ENCODE peak calls at places on chromosomes 1 and 21, in five cellular contexts. O is cardiac fibroblast, F is foreskin keratinocyte, D is progenitor cell of endocrine pancreas, J is right atrium auricular region. E is an unnamed sample.

GRCh38 chr21:45444385-45444784 is 39.4 kb downstream of the COL18A1 start:
- DNase-seq in J (no peak), O (no peak), F (no peak), D (no peak), E (no peak)

GRCh38 chr1:1019122-1019999 is 559 bp upstream of the AGRN start:
- DNase-seq in O (peak; percentile 80), D (peak; percentile 84), J (peak; percentile 75), F (no peak), E (peak; percentile 86)

GRCh38 chr1:86018311-86018923 is 138.2 kb downstream of the COL24A1 start:
- DNase-seq in J (no peak), O (peak; percentile 51), D (no peak), F (peak; percentile 3), E (peak; percentile 25)

GRCh38 chr1:16375521-16376359 is 8.7 kb downstream of the SZRD1 start:
- DNase-seq in J (no peak), D (no peak), O (peak; percentile 85), F (no peak), E (no peak)

GRCh38 chr1:9726905-9727595 is 75.5 kb downstream of the PIK3CD start:
- DNase-seq in D (no peak), F (no peak), J (no peak), O (no peak), E (no peak)

GRCh38 chr21:34800797-34801518 is 132.2 kb downstream of the CLIC6 start:
- DNase-seq in J (no peak), F (peak; percentile 58), D (no peak), O (peak; percentile 51), E (no peak)

GRCh38 chr1:39427369-39427768 is 64.1 kb upstream of the BMP8A start:
- DNase-seq in J (no peak), O (no peak), D (no peak), F (no peak), E (no peak)

GRCh38 chr1:147539122-147539575 is 2.2 kb upstream of the BCL9 start:
- DNase-seq in F (peak; percentile 9), D (no peak), O (peak; percentile 96), J (peak; percentile 62), E (no peak)

GRCh38 chr1:224454337-224455055 is 19.9 kb upstream of the WDR26 start:
- DNase-seq in O (no peak), J (no peak), F (peak; percentile 80), D (no peak), E (no peak)

GRCh38 chr1:209900734-209901133 is 37.3 kb upstream of the SYT14 start:
- DNase-seq in J (no peak), D (no peak), O (peak; percentile 66), F (peak; percentile 76), E (no peak)

GRCh38 chr1:216566809-216567208 is 143.6 kb upstream of the USH2A start:
- DNase-seq in J (no peak), O (peak; percentile 58), F (no peak), D (no peak), E (no peak)

GRCh38 chr21:37166733-37167132 is 93.7 kb downstream of the TTC3 start:
- DNase-seq in F (no peak), O (no peak), D (no peak), J (no peak), E (no peak)

GRCh38 chr1:152394151-152394550 is 19.9 kb downstream of the CRNN start:
- DNase-seq in O (no peak), D (no peak), F (no peak), J (no peak), E (no peak)

GRCh38 chr21:43881283-43881682 is 16.3 kb downstream of the AGPAT3 start:
- DNase-seq in F (no peak), D (no peak), J (no peak), O (no peak), E (no peak)

GRCh38 chr1:160163612-160164011 is 12.2 kb downstream of the ATP1A4 start:
- DNase-seq in O (peak; percentile 22), J (no peak), D (no peak), F (no peak), E (no peak)

GRCh38 chr1:27292111-27292510 is 29.9 kb upstream of the TMEM222 start:
- DNase-seq in F (peak; percentile 2), O (peak; percentile 54), D (no peak), J (peak; percentile 30), E (no peak)

GRCh38 chr1:25193151-25193742 is 39.1 kb downstream of the SYF2 start:
- DNase-seq in O (no peak), F (no peak), D (no peak), J (no peak), E (no peak)

GRCh38 chr1:197958861-197959260 is 41.7 kb downstream of the LHX9 start:
- DNase-seq in J (no peak), D (no peak), F (no peak), O (no peak), E (no peak)

GRCh38 chr1:187762109-187762508 is 933.4 kb downstream of the PLA2G4A start:
- DNase-seq in O (no peak), D (no peak), J (no peak), F (no peak), E (peak; percentile 3)

GRCh38 chr1:10610901-10611600 is 136.3 kb downstream of the PEX14 start:
- DNase-seq in J (no peak), O (peak; percentile 39), D (no peak), F (no peak), E (no peak)

GRCh38 chr1:173451981-173452380 is 25.2 kb upstream of the PRDX6 start:
- DNase-seq in F (no peak), D (no peak), O (peak; percentile 23), J (no peak), E (no peak)

GRCh38 chr1:34037109-34037508 is 127.9 kb downstream of the CSMD2 start:
- DNase-seq in J (no peak), O (no peak), D (no peak), F (no peak), E (no peak)

GRCh38 chr1:18606443-18607288 is 24.0 kb upstream of the PAX7 start:
- DNase-seq in D (no peak), F (no peak), J (no peak), O (no peak), E (no peak)

GRCh38 chr1:20494609-20495311 is 8.8 kb upstream of the CAMK2N1 start:
- DNase-seq in D (no peak), O (peak; percentile 97), F (peak; percentile 85), J (no peak), E (no peak)

GRCh38 chr1:239262538-239262937 is 123.8 kb upstream of the CHRM3 start:
- DNase-seq in F (no peak), J (no peak), O (no peak), D (no peak), E (no peak)

GRCh38 chr21:34933609-34934345 is 115.3 kb downstream of the RUNX1 start:
- DNase-seq in D (no peak), J (no peak), F (no peak), O (no peak), E (no peak)

GRCh38 chr1:7727816-7728477 is 43.1 kb upstream of the VAMP3 start:
- DNase-seq in J (no peak), D (no peak), F (no peak), O (no peak), E (no peak)

GRCh38 chr21:38917045-38917774 is 111.5 kb downstream of the ETS2 start:
- DNase-seq in F (no peak), J (no peak), D (no peak), O (no peak), E (no peak)

GRCh38 chr1:33641099-33641830 is 168.8 kb downstream of the ZSCAN20 start:
- DNase-seq in O (peak; percentile 17), F (no peak), J (no peak), D (no peak), E (peak; percentile 13)

DNA sequence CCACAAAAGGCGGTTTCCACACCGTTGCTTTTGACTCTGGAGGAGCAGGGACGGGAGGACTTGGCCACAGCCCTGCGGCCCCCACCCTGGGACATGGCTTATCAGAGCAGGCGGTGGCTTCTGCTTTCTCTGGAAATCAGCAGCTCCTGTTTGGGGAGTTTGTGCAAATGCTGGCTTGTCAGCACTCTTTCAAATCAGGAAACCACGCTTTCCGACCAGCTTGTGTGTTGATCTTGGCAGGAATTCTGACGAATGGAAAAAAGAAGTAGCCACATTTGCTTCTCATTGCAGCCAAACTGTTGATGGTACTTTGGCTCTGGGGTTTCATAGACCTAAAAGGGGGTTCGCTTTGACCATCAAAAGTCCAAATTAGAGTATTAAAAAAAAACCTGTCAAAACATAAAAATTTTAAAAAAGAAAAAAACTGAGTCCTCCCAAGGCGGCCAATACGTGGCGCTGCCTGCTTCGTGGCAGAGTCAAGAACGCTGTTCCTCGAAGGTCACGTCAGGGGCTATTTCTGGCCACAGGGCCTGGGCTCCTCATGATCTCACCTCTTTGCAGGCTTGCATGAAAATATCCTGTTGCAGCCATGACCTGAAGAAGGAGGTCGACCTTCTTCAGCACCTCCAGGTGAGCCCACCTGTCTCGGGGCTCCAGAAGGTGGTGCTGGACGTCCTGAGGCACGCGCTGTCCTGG is 80.8 kb upstream of the EFHD2 start:
- DNase-seq in J (peak; percentile 81), O (peak; percentile 74), D (no peak), F (no peak), E (no peak)
- TF ChIP-seq CTCF in J (peak; percentile 78), O (peak; percentile 55), D (no peak), F (no peak), E (no peak)

GRCh38 chr1:218361298-218362065 is 16.3 kb downstream of the TGFB2 start:
- DNase-seq in J (no peak), F (no peak), D (no peak), O (peak; percentile 81), E (no peak)
- TF ChIP-seq CTCF in J (peak; percentile 61), F (peak; percentile 75), D (peak; percentile 66), O (peak; percentile 66), E (peak; percentile 59)

DNA sequence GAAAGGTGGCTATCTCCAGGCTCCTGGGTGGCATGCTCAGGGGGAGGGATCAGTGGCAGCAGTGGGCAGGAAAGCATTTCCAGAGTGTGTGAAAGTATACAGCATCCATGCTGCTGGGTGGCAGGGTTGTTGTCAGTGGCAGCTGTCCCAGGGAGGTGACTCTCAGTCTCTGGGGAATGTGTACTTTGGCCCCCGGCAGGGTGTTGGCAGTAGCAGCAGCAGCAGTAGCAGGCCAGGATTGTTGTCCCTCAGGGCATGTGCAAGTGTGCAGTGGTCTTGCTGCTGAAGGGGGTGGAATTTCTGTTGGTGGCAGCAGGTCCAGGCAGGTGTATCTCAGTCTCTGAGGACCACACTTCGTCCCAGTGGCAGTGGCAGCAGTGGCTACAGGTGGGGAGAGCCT is 71.7 kb upstream of the GUCA2B start:
- DNase-seq in J (no peak), D (no peak), O (no peak), F (no peak), E (no peak)
- TF ChIP-seq CTCF in J (no peak), D (no peak), O (no peak), F (no peak), E (no peak)

GRCh38 chr1:31683997-31684396 is 19.8 kb downstream of the COL16A1 start:
- DNase-seq in F (no peak), O (no peak), J (no peak), D (no peak), E (no peak)

GRCh38 chr1:31679091-31679490 is 24.7 kb downstream of the COL16A1 start:
- DNase-seq in F (no peak), O (no peak), D (no peak), J (no peak), E (no peak)

GRCh38 chr1:31678681-31679080 is 25.1 kb downstream of the COL16A1 start:
- DNase-seq in J (no peak), O (no peak), D (no peak), F (no peak), E (no peak)

GRCh38 chr1:31679676-31680230 is 24.1 kb downstream of the COL16A1 start:
- DNase-seq in O (no peak), D (no peak), J (no peak), F (no peak), E (no peak)

GRCh38 chr1:31681421-31681820 is 22.4 kb downstream of the COL16A1 start:
- DNase-seq in D (no peak), J (no peak), O (no peak), F (no peak), E (no peak)
- TF ChIP-seq CTCF in D (no peak), J (no peak), O (no peak), F (no peak), E (no peak)

E was measured in nephron progenitor cell.